ENCODE peak calls at places on chromosomes 6 and 20, in eight cellular contexts. One of them, this sample, is unnamed.

GRCh38 chr6:29603930-29604329 is 19.0 kb downstream of the OR2H2 start:
- DNase-seq in spleen: no peak
- DNase-seq in esophagus muscularis mucosa: no peak
- DNase-seq in psoas muscle: no peak
- DNase-seq in Karpas-422: no peak
- DNase-seq in uterus: no peak
- DNase-seq in brain microvascular endothelial cell: no peak
- DNase-seq in GM12878: no peak
- DNase-seq in this sample: no peak

GRCh38 chr6:44468835-44469234 is 81.3 kb downstream of the CDC5L start:
- DNase-seq in spleen: no peak
- DNase-seq in esophagus muscularis mucosa: no peak
- DNase-seq in psoas muscle: no peak
- DNase-seq in Karpas-422: no peak
- DNase-seq in uterus: no peak
- DNase-seq in brain microvascular endothelial cell: no peak
- DNase-seq in GM12878: no peak
- DNase-seq in this sample: no peak

GRCh38 chr20:10350188-10350842 is 83.7 kb downstream of the MKKS start:
- DNase-seq in spleen: no peak
- DNase-seq in esophagus muscularis mucosa: no peak
- DNase-seq in psoas muscle: no peak
- DNase-seq in Karpas-422: no peak
- DNase-seq in uterus: no peak
- DNase-seq in brain microvascular endothelial cell: no peak
- DNase-seq in GM12878: peak; percentile 51
- DNase-seq in this sample: no peak

GRCh38 chr6:147990159-147990558 is 352.5 kb upstream of the SASH1 start:
- DNase-seq in spleen: no peak
- DNase-seq in esophagus muscularis mucosa: no peak
- DNase-seq in psoas muscle: no peak
- DNase-seq in Karpas-422: no peak
- DNase-seq in uterus: no peak
- DNase-seq in brain microvascular endothelial cell: no peak
- DNase-seq in GM12878: no peak
- DNase-seq in this sample: no peak

GRCh38 chr6:155183095-155183494 is 80.7 kb upstream of the CLDN20 start:
- DNase-seq in spleen: no peak
- DNase-seq in esophagus muscularis mucosa: no peak
- DNase-seq in psoas muscle: no peak
- DNase-seq in Karpas-422: no peak
- DNase-seq in uterus: no peak
- DNase-seq in brain microvascular endothelial cell: no peak
- DNase-seq in GM12878: no peak
- DNase-seq in this sample: no peak

GRCh38 chr20:51496964-51497363 is 45.6 kb downstream of the NFATC2 start:
- DNase-seq in spleen: no peak
- DNase-seq in esophagus muscularis mucosa: no peak
- DNase-seq in psoas muscle: no peak
- DNase-seq in Karpas-422: no peak
- DNase-seq in uterus: no peak
- DNase-seq in brain microvascular endothelial cell: no peak
- DNase-seq in GM12878: no peak
- DNase-seq in this sample: no peak

GRCh38 chr20:17835941-17836861 is 132.4 kb downstream of the SNX5 start:
- DNase-seq in spleen: no peak
- DNase-seq in esophagus muscularis mucosa: no peak
- DNase-seq in psoas muscle: peak; percentile 90
- DNase-seq in Karpas-422: no peak
- DNase-seq in uterus: peak; percentile 88
- DNase-seq in brain microvascular endothelial cell: no peak
- DNase-seq in GM12878: no peak
- DNase-seq in this sample: no peak

GRCh38 chr6:112665815-112666214 is 318.7 kb downstream of the RFPL4B start:
- DNase-seq in spleen: no peak
- DNase-seq in esophagus muscularis mucosa: no peak
- DNase-seq in psoas muscle: no peak
- DNase-seq in Karpas-422: no peak
- DNase-seq in uterus: no peak
- DNase-seq in brain microvascular endothelial cell: peak; percentile 31
- DNase-seq in GM12878: no peak
- DNase-seq in this sample: peak; percentile 51

GRCh38 chr20:30815577-30816181 is 441.8 kb upstream of the DEFB115 start:
- DNase-seq in spleen: peak; percentile 74
- DNase-seq in esophagus muscularis mucosa: no peak
- DNase-seq in psoas muscle: no peak
- DNase-seq in Karpas-422: no peak
- DNase-seq in uterus: no peak
- DNase-seq in brain microvascular endothelial cell: no peak
- DNase-seq in GM12878: no peak
- DNase-seq in this sample: no peak

GRCh38 chr6:120826253-120826652 is 508.0 kb downstream of the TBC1D32 start:
- DNase-seq in spleen: no peak
- DNase-seq in esophagus muscularis mucosa: no peak
- DNase-seq in psoas muscle: no peak
- DNase-seq in Karpas-422: peak; percentile 68
- DNase-seq in uterus: no peak
- DNase-seq in brain microvascular endothelial cell: no peak
- DNase-seq in GM12878: no peak
- DNase-seq in this sample: no peak

GRCh38 chr6:11526156-11526505 is 11.4 kb upstream of the TMEM170B start:
- DNase-seq in spleen: no peak
- DNase-seq in esophagus muscularis mucosa: no peak
- DNase-seq in psoas muscle: no peak
- DNase-seq in Karpas-422: no peak
- DNase-seq in uterus: no peak
- DNase-seq in brain microvascular endothelial cell: no peak
- DNase-seq in GM12878: no peak
- DNase-seq in this sample: no peak

GRCh38 chr6:22424196-22424595 is 127.4 kb upstream of the PRL start:
- DNase-seq in spleen: no peak
- DNase-seq in esophagus muscularis mucosa: no peak
- DNase-seq in psoas muscle: no peak
- DNase-seq in Karpas-422: no peak
- DNase-seq in uterus: no peak
- DNase-seq in brain microvascular endothelial cell: no peak
- DNase-seq in GM12878: no peak
- DNase-seq in this sample: no peak

GRCh38 chr20:47196091-47197081 is 160.1 kb downstream of the ZMYND8 start:
- DNase-seq in spleen: peak; percentile 94
- DNase-seq in esophagus muscularis mucosa: peak; percentile 93
- DNase-seq in psoas muscle: peak; percentile 77
- DNase-seq in Karpas-422: peak; percentile 91
- DNase-seq in uterus: peak; percentile 70
- DNase-seq in brain microvascular endothelial cell: peak; percentile 28
- DNase-seq in GM12878: peak; percentile 19
- DNase-seq in this sample: no peak

GRCh38 chr6:142210606-142211005 is 63.5 kb downstream of the VTA1 start:
- DNase-seq in spleen: no peak
- DNase-seq in esophagus muscularis mucosa: no peak
- DNase-seq in psoas muscle: no peak
- DNase-seq in Karpas-422: no peak
- DNase-seq in uterus: no peak
- DNase-seq in brain microvascular endothelial cell: peak; percentile 20
- DNase-seq in GM12878: no peak
- DNase-seq in this sample: no peak

GRCh38 chr20:9758752-9759151 is 80.1 kb downstream of the PAK5 start:
- DNase-seq in spleen: no peak
- DNase-seq in esophagus muscularis mucosa: no peak
- DNase-seq in psoas muscle: no peak
- DNase-seq in Karpas-422: no peak
- DNase-seq in uterus: no peak
- DNase-seq in brain microvascular endothelial cell: no peak
- DNase-seq in GM12878: no peak
- DNase-seq in this sample: no peak

GRCh38 chr6:95768539-95768938 is 191.2 kb downstream of the MANEA start:
- DNase-seq in spleen: no peak
- DNase-seq in esophagus muscularis mucosa: no peak
- DNase-seq in psoas muscle: no peak
- DNase-seq in Karpas-422: no peak
- DNase-seq in uterus: no peak
- DNase-seq in brain microvascular endothelial cell: no peak
- DNase-seq in GM12878: no peak
- DNase-seq in this sample: no peak

GRCh38 chr6:22929228-22929627 is 359.9 kb downstream of the HDGFL1 start:
- DNase-seq in spleen: no peak
- DNase-seq in esophagus muscularis mucosa: no peak
- DNase-seq in psoas muscle: no peak
- DNase-seq in Karpas-422: no peak
- DNase-seq in uterus: no peak
- DNase-seq in brain microvascular endothelial cell: no peak
- DNase-seq in GM12878: no peak
- DNase-seq in this sample: no peak

GRCh38 chr20:11287156-11287555 is 613.4 kb upstream of the JAG1 start:
- DNase-seq in spleen: no peak
- DNase-seq in esophagus muscularis mucosa: no peak
- DNase-seq in psoas muscle: no peak
- DNase-seq in Karpas-422: no peak
- DNase-seq in uterus: no peak
- DNase-seq in brain microvascular endothelial cell: no peak
- DNase-seq in GM12878: no peak
- DNase-seq in this sample: no peak

DNA sequence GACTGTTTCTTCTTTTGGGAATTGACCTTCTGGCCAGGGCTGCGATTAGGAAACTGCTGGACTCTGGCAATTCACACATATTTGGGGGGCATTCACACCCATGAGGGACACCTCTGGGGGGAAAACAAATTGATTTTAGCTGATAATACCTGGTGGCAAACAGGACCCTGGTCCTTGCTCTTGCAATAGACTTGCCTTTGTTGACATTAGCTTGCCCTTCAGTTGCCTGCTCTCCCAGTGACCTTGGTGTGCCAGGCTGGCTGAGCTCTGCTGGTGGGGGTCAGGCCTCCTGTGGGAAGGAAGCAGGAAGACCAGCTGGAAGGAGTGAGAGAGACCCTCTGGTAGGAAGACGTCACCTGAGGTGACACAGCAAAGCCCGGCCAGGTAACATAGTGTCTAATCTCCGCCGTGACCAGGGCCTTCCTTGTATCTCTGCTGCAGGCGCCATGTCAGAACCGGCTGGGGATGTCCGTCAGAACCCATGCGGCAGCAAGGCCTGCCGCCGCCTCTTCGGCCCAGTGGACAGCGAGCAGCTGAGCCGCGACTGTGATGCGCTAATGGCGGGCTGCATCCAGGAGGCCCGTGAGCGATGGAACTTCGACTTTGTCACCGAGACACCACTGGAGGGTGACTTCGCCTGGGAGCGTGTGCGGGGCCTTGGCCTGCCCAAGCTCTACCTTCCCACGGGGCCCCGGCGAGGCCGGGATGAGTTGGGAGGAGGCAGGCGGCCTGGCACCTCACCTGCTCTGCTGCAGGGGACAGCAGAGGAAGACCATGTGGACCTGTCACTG is 5.3 kb downstream of the CDKN1A start:
- DNase-seq in spleen: no peak
- DNase-seq in esophagus muscularis mucosa: no peak
- DNase-seq in psoas muscle: peak; percentile 50
- DNase-seq in Karpas-422: no peak
- DNase-seq in uterus: no peak
- DNase-seq in brain microvascular endothelial cell: no peak
- DNase-seq in GM12878: no peak
- DNase-seq in this sample: no peak
- H3K27ac ChIP-seq in spleen: peak overlapping the region; percentile 60
- H3K27ac ChIP-seq in esophagus muscularis mucosa: no peak overlapping the region
- H3K27ac ChIP-seq in psoas muscle: peak overlapping the region; percentile 99
- H3K27ac ChIP-seq in Karpas-422: no peak overlapping the region
- H3K27ac ChIP-seq in uterus: no peak overlapping the region
- H3K27ac ChIP-seq in brain microvascular endothelial cell: no peak overlapping the region
- H3K27ac ChIP-seq in GM12878: peak overlapping the region; percentile 66
- H3K27ac ChIP-seq in this sample: peak overlapping the region; percentile 99

DNA sequence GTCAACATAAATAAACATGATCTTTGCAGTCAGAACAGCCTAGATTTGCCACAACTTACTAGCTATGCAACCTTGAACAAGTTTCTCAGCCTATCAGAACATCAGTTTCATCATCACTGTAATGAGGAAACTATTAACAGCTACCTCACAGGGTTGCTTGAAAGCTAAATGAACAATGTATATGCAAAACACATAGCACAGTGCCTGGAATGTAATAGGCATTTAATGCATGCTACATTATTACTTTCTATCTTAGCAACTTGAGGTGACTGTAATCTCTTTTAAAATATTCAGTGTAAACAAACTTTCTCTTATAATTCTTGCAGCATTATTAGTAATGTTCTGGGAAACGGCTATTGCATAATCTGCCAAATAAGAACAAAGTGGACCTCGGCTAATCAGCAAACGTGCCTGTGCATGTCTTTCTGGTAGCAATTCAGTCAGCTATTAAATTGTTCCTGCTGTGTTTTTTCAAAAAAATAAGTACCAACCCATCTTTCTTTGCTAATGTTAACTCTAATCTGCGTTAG is 61.5 kb downstream of the SYNE1 start:
- DNase-seq in spleen: no peak
- DNase-seq in esophagus muscularis mucosa: no peak
- DNase-seq in psoas muscle: no peak
- DNase-seq in Karpas-422: no peak
- DNase-seq in uterus: no peak
- DNase-seq in brain microvascular endothelial cell: no peak
- DNase-seq in GM12878: no peak
- DNase-seq in this sample: peak; percentile 78
- H3K27ac ChIP-seq in spleen: peak overlapping the region; percentile 64
- H3K27ac ChIP-seq in esophagus muscularis mucosa: peak overlapping the region; percentile 11
- H3K27ac ChIP-seq in psoas muscle: no peak overlapping the region
- H3K27ac ChIP-seq in Karpas-422: no peak overlapping the region
- H3K27ac ChIP-seq in uterus: peak overlapping the region; percentile 38
- H3K27ac ChIP-seq in brain microvascular endothelial cell: no peak overlapping the region
- H3K27ac ChIP-seq in GM12878: no peak overlapping the region
- H3K27ac ChIP-seq in this sample: no peak overlapping the region

GRCh38 chr20:24077145-24077544 is 88.6 kb upstream of the GGTLC1 start:
- DNase-seq in spleen: no peak
- DNase-seq in esophagus muscularis mucosa: no peak
- DNase-seq in psoas muscle: no peak
- DNase-seq in Karpas-422: no peak
- DNase-seq in uterus: no peak
- DNase-seq in brain microvascular endothelial cell: no peak
- DNase-seq in GM12878: no peak
- DNase-seq in this sample: no peak
- H3K27ac ChIP-seq in spleen: no peak overlapping the region
- H3K27ac ChIP-seq in esophagus muscularis mucosa: no peak overlapping the region
- H3K27ac ChIP-seq in psoas muscle: no peak overlapping the region
- H3K27ac ChIP-seq in Karpas-422: no peak overlapping the region
- H3K27ac ChIP-seq in uterus: no peak overlapping the region
- H3K27ac ChIP-seq in brain microvascular endothelial cell: no peak overlapping the region
- H3K27ac ChIP-seq in GM12878: no peak overlapping the region
- H3K27ac ChIP-seq in this sample: no peak overlapping the region

DNA sequence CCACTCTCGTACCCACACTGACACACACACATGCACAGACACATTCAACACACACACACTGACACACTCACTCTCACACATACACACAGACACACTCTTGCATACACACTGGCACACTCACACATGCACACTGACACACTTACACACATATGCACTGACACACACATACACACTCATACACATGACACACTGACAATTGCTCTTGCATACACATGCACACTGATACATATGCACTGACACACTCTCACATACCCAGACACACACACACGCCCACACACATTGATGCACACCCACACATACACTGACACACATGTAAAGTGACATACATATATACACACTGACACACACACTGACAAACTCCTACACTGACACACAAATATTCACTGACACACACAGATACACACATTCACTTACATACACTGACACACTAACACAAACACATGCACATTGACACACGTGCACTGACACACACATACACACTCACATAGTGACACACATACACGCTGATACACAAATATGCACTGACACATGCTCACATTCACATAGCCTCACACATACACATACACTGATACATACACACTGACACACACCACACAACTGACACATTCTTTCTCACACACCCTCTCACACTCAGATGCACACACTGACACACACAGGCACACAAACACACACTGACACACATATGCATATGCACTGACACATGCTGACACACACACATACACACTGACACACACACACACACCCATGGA is 236.8 kb downstream of the LRFN2 start:
- DNase-seq in spleen: no peak
- DNase-seq in esophagus muscularis mucosa: peak; percentile 79
- DNase-seq in psoas muscle: no peak
- DNase-seq in Karpas-422: no peak
- DNase-seq in uterus: no peak
- DNase-seq in brain microvascular endothelial cell: no peak
- DNase-seq in GM12878: no peak
- DNase-seq in this sample: no peak
- H3K27ac ChIP-seq in spleen: no peak overlapping the region
- H3K27ac ChIP-seq in esophagus muscularis mucosa: no peak overlapping the region
- H3K27ac ChIP-seq in psoas muscle: no peak overlapping the region
- H3K27ac ChIP-seq in Karpas-422: no peak overlapping the region
- H3K27ac ChIP-seq in uterus: no peak overlapping the region
- H3K27ac ChIP-seq in brain microvascular endothelial cell: no peak overlapping the region
- H3K27ac ChIP-seq in GM12878: no peak overlapping the region
- H3K27ac ChIP-seq in this sample: no peak overlapping the region